ENCODE peak calls at places on chromosomes 2 and 18, in five cellular contexts. One of them, this sample, is unnamed. For H3K27me3, the result is how much of the 10 kb centered on the place peaks cover.

GRCh38 chr2:15939556-15939853 is 845 bp upstream of the MYCN start:
- DNase-seq in CD4-positive, alpha-beta T cell: no peak
- DNase-seq in ascending aorta: no peak
- DNase-seq in small intestine: no peak
- DNase-seq in effector memory CD4-positive, alpha-beta T cell: no peak
- DNase-seq in this sample: no peak

GRCh38 chr2:109046925-109047508 is 58.0 kb upstream of the EDAR start:
- DNase-seq in small intestine: no peak
- DNase-seq in ascending aorta: no peak
- DNase-seq in effector memory CD4-positive, alpha-beta T cell: no peak
- DNase-seq in CD4-positive, alpha-beta T cell: no peak
- DNase-seq in this sample: no peak

GRCh38 chr2:218585541-218585940 is 16.9 kb downstream of the CNOT9 start:
- DNase-seq in effector memory CD4-positive, alpha-beta T cell: no peak
- DNase-seq in ascending aorta: no peak
- DNase-seq in small intestine: no peak
- DNase-seq in CD4-positive, alpha-beta T cell: no peak
- DNase-seq in this sample: no peak

GRCh38 chr2:227460079-227460485 is 11.9 kb upstream of the AGFG1 start:
- DNase-seq in CD4-positive, alpha-beta T cell: peak
- DNase-seq in effector memory CD4-positive, alpha-beta T cell: peak
- DNase-seq in small intestine: no peak
- DNase-seq in ascending aorta: no peak
- DNase-seq in this sample: no peak

GRCh38 chr2:218152172-218152571 is 14.6 kb downstream of the CXCR1 start:
- DNase-seq in effector memory CD4-positive, alpha-beta T cell: no peak
- DNase-seq in small intestine: no peak
- DNase-seq in CD4-positive, alpha-beta T cell: no peak
- DNase-seq in ascending aorta: no peak
- DNase-seq in this sample: no peak

GRCh38 chr2:4828682-4829374 is 863.4 kb upstream of the SOX11 start:
- DNase-seq in ascending aorta: no peak
- DNase-seq in effector memory CD4-positive, alpha-beta T cell: no peak
- DNase-seq in CD4-positive, alpha-beta T cell: no peak
- DNase-seq in small intestine: no peak
- DNase-seq in this sample: no peak

GRCh38 chr2:144426981-144427479 is 92.9 kb downstream of the ZEB2 start:
- DNase-seq in effector memory CD4-positive, alpha-beta T cell: no peak
- DNase-seq in CD4-positive, alpha-beta T cell: no peak
- DNase-seq in ascending aorta: no peak
- DNase-seq in small intestine: no peak
- DNase-seq in this sample: peak

GRCh38 chr18:76426738-76427305 is 68.2 kb downstream of the ZNF516 start:
- DNase-seq in small intestine: no peak
- DNase-seq in effector memory CD4-positive, alpha-beta T cell: no peak
- DNase-seq in CD4-positive, alpha-beta T cell: no peak
- DNase-seq in ascending aorta: no peak
- DNase-seq in this sample: no peak

GRCh38 chr2:195009202-195009601 is 647.8 kb upstream of the SLC39A10 start:
- DNase-seq in CD4-positive, alpha-beta T cell: no peak
- DNase-seq in effector memory CD4-positive, alpha-beta T cell: no peak
- DNase-seq in small intestine: no peak
- DNase-seq in ascending aorta: no peak
- DNase-seq in this sample: peak

GRCh38 chr2:25323612-25324189 is 18.0 kb downstream of the DNMT3A start:
- DNase-seq in CD4-positive, alpha-beta T cell: no peak
- DNase-seq in small intestine: no peak
- DNase-seq in effector memory CD4-positive, alpha-beta T cell: no peak
- DNase-seq in ascending aorta: no peak
- DNase-seq in this sample: peak

GRCh38 chr2:164430166-164430783 is 191.0 kb downstream of the GRB14 start:
- DNase-seq in ascending aorta: no peak
- DNase-seq in effector memory CD4-positive, alpha-beta T cell: no peak
- DNase-seq in small intestine: peak
- DNase-seq in CD4-positive, alpha-beta T cell: no peak
- DNase-seq in this sample: peak

GRCh38 chr18:48860276-48861180 is 90.2 kb downstream of the SMAD7 start:
- DNase-seq in ascending aorta: no peak
- DNase-seq in effector memory CD4-positive, alpha-beta T cell: no peak
- DNase-seq in CD4-positive, alpha-beta T cell: no peak
- DNase-seq in small intestine: no peak
- DNase-seq in this sample: no peak

GRCh38 chr2:37427241-37427640 is 82.8 kb downstream of the QPCT start:
- DNase-seq in ascending aorta: no peak
- DNase-seq in small intestine: no peak
- DNase-seq in CD4-positive, alpha-beta T cell: no peak
- DNase-seq in effector memory CD4-positive, alpha-beta T cell: no peak
- DNase-seq in this sample: no peak

GRCh38 chr2:12213222-12213621 is 466.8 kb downstream of the LPIN1 start:
- DNase-seq in ascending aorta: no peak
- DNase-seq in small intestine: no peak
- DNase-seq in CD4-positive, alpha-beta T cell: no peak
- DNase-seq in effector memory CD4-positive, alpha-beta T cell: no peak
- DNase-seq in this sample: no peak

GRCh38 chr2:64859208-64860161 is 129.7 kb upstream of the SLC1A4 start:
- DNase-seq in small intestine: peak
- DNase-seq in effector memory CD4-positive, alpha-beta T cell: no peak
- DNase-seq in ascending aorta: peak
- DNase-seq in CD4-positive, alpha-beta T cell: no peak
- DNase-seq in this sample: peak

GRCh38 chr2:240672701-240673190 is 9.9 kb downstream of the AQP12B start:
- DNase-seq in effector memory CD4-positive, alpha-beta T cell: no peak
- DNase-seq in CD4-positive, alpha-beta T cell: no peak
- DNase-seq in ascending aorta: no peak
- DNase-seq in small intestine: no peak
- DNase-seq in this sample: no peak
- H3K27me3 ChIP-seq in effector memory CD4-positive, alpha-beta T cell: under half
- H3K27me3 ChIP-seq in CD4-positive, alpha-beta T cell: under half
- H3K27me3 ChIP-seq in ascending aorta: under half
- H3K27me3 ChIP-seq in small intestine: under half
- H3K27me3 ChIP-seq in this sample: under half

GRCh38 chr2:118861242-118861641 is 13.8 kb upstream of the EN1 start:
- DNase-seq in effector memory CD4-positive, alpha-beta T cell: no peak
- DNase-seq in small intestine: no peak
- DNase-seq in CD4-positive, alpha-beta T cell: no peak
- DNase-seq in ascending aorta: no peak
- DNase-seq in this sample: no peak
- H3K27me3 ChIP-seq in effector memory CD4-positive, alpha-beta T cell: under half
- H3K27me3 ChIP-seq in small intestine: half or more
- H3K27me3 ChIP-seq in CD4-positive, alpha-beta T cell: half or more
- H3K27me3 ChIP-seq in ascending aorta: under half
- H3K27me3 ChIP-seq in this sample: under half

GRCh38 chr18:22337878-22338277 is 79.8 kb downstream of the CTAGE1 start:
- DNase-seq in effector memory CD4-positive, alpha-beta T cell: no peak
- DNase-seq in small intestine: no peak
- DNase-seq in ascending aorta: no peak
- DNase-seq in CD4-positive, alpha-beta T cell: no peak
- DNase-seq in this sample: no peak
- H3K27me3 ChIP-seq in effector memory CD4-positive, alpha-beta T cell: under half
- H3K27me3 ChIP-seq in small intestine: under half
- H3K27me3 ChIP-seq in ascending aorta: under half
- H3K27me3 ChIP-seq in CD4-positive, alpha-beta T cell: under half
- H3K27me3 ChIP-seq in this sample: under half

DNA sequence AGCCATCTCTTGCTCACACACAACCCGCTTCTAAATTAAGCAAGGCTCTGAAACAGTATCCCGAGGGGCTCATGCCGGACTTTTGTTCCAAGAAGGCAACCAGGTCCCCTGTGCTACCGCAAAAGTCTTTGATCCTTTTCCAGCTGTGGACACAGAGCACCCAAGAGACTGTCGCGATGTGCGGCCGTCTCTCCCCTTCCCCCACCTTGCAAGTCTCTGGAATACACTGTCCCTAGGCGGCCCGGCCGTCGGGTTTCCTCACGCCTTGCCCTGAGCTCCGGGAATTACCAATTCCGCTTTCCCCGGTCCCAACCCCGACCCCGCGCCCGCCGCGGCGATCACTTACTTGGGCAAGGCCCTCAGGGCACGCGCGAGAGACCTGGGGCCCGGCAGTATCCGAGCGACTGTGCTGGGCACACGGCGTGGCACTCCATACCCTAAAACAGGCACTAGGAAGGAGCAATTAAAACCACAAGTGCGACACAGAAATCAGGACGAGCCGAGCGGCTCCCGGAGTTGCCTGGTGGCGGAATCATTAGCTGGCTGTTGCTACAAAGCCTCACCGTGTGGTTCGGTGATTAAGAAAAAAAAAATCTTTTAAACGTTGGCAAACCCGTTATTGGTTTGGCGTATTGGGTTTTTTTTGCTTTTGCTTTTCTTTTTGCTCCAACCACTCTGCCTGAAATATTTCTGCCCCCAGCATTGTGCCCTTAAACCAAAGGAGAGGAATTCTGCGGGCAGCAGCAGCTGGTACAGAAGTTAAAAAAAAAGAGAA is 2.2 kb upstream of the DLX1 start:
- DNase-seq in ascending aorta: no peak
- DNase-seq in effector memory CD4-positive, alpha-beta T cell: no peak
- DNase-seq in CD4-positive, alpha-beta T cell: no peak
- DNase-seq in small intestine: no peak
- DNase-seq in this sample: no peak
- H3K27me3 ChIP-seq in ascending aorta: half or more
- H3K27me3 ChIP-seq in effector memory CD4-positive, alpha-beta T cell: half or more
- H3K27me3 ChIP-seq in CD4-positive, alpha-beta T cell: half or more
- H3K27me3 ChIP-seq in small intestine: half or more
- H3K27me3 ChIP-seq in this sample: under half

DNA sequence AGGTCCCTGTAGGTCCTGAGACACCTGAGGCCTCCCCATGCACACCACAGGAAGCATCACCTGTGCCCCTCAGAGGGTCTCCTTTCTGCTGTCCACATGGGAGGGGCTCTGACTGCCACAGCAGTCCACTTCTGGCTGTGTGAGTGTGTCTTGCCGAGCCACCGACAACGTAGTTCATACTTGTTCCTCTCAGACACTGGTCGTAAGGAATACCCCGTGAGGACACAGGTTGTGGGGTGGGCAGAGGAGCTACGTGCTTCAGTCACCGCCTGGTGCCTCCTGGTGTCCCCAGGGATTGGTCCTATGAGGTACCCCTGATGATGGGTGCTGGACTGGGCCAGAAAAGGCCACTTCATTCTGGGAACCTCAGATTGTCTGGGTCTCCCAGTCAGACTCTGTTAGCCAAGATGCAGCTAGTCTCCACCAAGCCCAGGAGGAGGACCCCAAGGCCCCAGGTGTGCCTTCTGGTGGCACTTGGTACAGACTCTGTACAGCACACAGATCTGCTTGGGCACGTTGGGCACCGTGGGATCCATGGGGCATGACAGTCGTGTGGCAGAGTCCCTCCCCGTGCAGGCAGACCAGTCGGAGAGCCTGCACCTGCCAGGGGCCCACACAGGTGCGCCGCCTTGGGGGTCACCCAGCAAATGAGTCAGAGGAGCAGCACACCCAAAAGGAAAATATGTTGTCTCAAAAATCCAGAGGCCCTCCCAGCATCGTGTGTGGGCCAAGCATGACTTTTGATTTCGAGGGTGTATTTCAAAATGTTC is 2.5 kb downstream of the ARHGEF4 start:
- DNase-seq in small intestine: no peak
- DNase-seq in effector memory CD4-positive, alpha-beta T cell: no peak
- DNase-seq in CD4-positive, alpha-beta T cell: no peak
- DNase-seq in ascending aorta: no peak
- DNase-seq in this sample: no peak
- H3K27me3 ChIP-seq in small intestine: under half
- H3K27me3 ChIP-seq in effector memory CD4-positive, alpha-beta T cell: under half
- H3K27me3 ChIP-seq in CD4-positive, alpha-beta T cell: under half
- H3K27me3 ChIP-seq in ascending aorta: under half
- H3K27me3 ChIP-seq in this sample: under half

GRCh38 chr2:121101093-121101715 is 183.8 kb downstream of the TFCP2L1 start:
- DNase-seq in small intestine: no peak
- DNase-seq in CD4-positive, alpha-beta T cell: no peak
- DNase-seq in ascending aorta: no peak
- DNase-seq in effector memory CD4-positive, alpha-beta T cell: no peak
- DNase-seq in this sample: no peak

GRCh38 chr2:121102949-121103348 is 182.1 kb downstream of the TFCP2L1 start:
- DNase-seq in small intestine: no peak
- DNase-seq in CD4-positive, alpha-beta T cell: no peak
- DNase-seq in effector memory CD4-positive, alpha-beta T cell: no peak
- DNase-seq in ascending aorta: no peak
- DNase-seq in this sample: no peak

GRCh38 chr2:121099329-121100318 is 185.4 kb downstream of the TFCP2L1 start:
- DNase-seq in small intestine: peak
- DNase-seq in effector memory CD4-positive, alpha-beta T cell: no peak
- DNase-seq in ascending aorta: no peak
- DNase-seq in CD4-positive, alpha-beta T cell: no peak
- DNase-seq in this sample: no peak

GRCh38 chr2:121104721-121105141 is 180.3 kb downstream of the TFCP2L1 start:
- DNase-seq in effector memory CD4-positive, alpha-beta T cell: no peak
- DNase-seq in CD4-positive, alpha-beta T cell: no peak
- DNase-seq in ascending aorta: no peak
- DNase-seq in small intestine: no peak
- DNase-seq in this sample: peak

GRCh38 chr2:121103969-121104368 is 181.0 kb downstream of the TFCP2L1 start:
- DNase-seq in ascending aorta: no peak
- DNase-seq in small intestine: no peak
- DNase-seq in effector memory CD4-positive, alpha-beta T cell: no peak
- DNase-seq in CD4-positive, alpha-beta T cell: no peak
- DNase-seq in this sample: no peak
- H3K27me3 ChIP-seq in ascending aorta: under half
- H3K27me3 ChIP-seq in small intestine: under half
- H3K27me3 ChIP-seq in effector memory CD4-positive, alpha-beta T cell: under half
- H3K27me3 ChIP-seq in CD4-positive, alpha-beta T cell: under half
- H3K27me3 ChIP-seq in this sample: under half

This sample was measured in SJCRH30.